ENCODE peak calls at places on chromosome 20, in four cellular contexts. One of them, this sample, is unnamed.

GRCh38 chr20:1301031-1301529 is 27.9 kb downstream of the SDCBP2 start:
- DNase-seq in A549: no peak
- DNase-seq in HepG2: no peak
- DNase-seq in K562: peak; percentile 47
- DNase-seq in this sample: no peak

GRCh38 chr20:58829531-58829941 is 21.2 kb downstream of the GNAS-AS1 start:
- DNase-seq in K562: no peak
- DNase-seq in A549: no peak
- DNase-seq in HepG2: no peak
- DNase-seq in this sample: no peak

GRCh38 chr20:47720636-47721427 is 64.4 kb downstream of the SULF2 start:
- DNase-seq in HepG2: no peak
- DNase-seq in A549: no peak
- DNase-seq in K562: no peak
- DNase-seq in this sample: no peak

GRCh38 chr20:47821481-47822100 is 36.3 kb upstream of the SULF2 start:
- DNase-seq in A549: peak; percentile 31
- DNase-seq in HepG2: no peak
- DNase-seq in K562: no peak
- DNase-seq in this sample: no peak

GRCh38 chr20:35616465-35617396 is 1.1 kb downstream of the SPAG4 start:
- DNase-seq in HepG2: peak; percentile 100
- DNase-seq in A549: peak; percentile 87
- DNase-seq in K562: peak; percentile 88
- DNase-seq in this sample: peak; percentile 87

GRCh38 chr20:50645253-50646068 is 45.9 kb downstream of the RIPOR3 start:
- DNase-seq in A549: peak; percentile 99
- DNase-seq in HepG2: peak; percentile 100
- DNase-seq in K562: no peak
- DNase-seq in this sample: peak; percentile 77

GRCh38 chr20:47929368-47930115 is 144.3 kb upstream of the SULF2 start:
- DNase-seq in HepG2: no peak
- DNase-seq in K562: no peak
- DNase-seq in A549: peak; percentile 36
- DNase-seq in this sample: no peak

GRCh38 chr20:38230253-38230551 is 30.3 kb downstream of the KIAA1755 start:
- DNase-seq in HepG2: no peak
- DNase-seq in A549: no peak
- DNase-seq in K562: no peak
- DNase-seq in this sample: no peak

GRCh38 chr20:48845721-48846306 is 18.0 kb upstream of the PREX1 start:
- DNase-seq in K562: no peak
- DNase-seq in A549: no peak
- DNase-seq in HepG2: no peak
- DNase-seq in this sample: no peak

GRCh38 chr20:61371501-61372150 is 119.6 kb downstream of the CDH4 start:
- DNase-seq in HepG2: no peak
- DNase-seq in A549: no peak
- DNase-seq in K562: no peak
- DNase-seq in this sample: no peak

GRCh38 chr20:38114353-38114791 is 50.7 kb downstream of the TGM2 start:
- DNase-seq in HepG2: no peak
- DNase-seq in K562: no peak
- DNase-seq in A549: no peak
- DNase-seq in this sample: no peak

GRCh38 chr20:47748851-47749250 is 36.4 kb downstream of the SULF2 start:
- DNase-seq in K562: no peak
- DNase-seq in HepG2: no peak
- DNase-seq in A549: no peak
- DNase-seq in this sample: no peak

GRCh38 chr20:5806457-5807263 is 56.5 kb downstream of the SHLD1 start:
- DNase-seq in A549: no peak
- DNase-seq in HepG2: peak; percentile 38
- DNase-seq in K562: no peak
- DNase-seq in this sample: no peak

GRCh38 chr20:50409495-50409894 is 100.7 kb upstream of the PTPN1 start:
- DNase-seq in HepG2: no peak
- DNase-seq in K562: no peak
- DNase-seq in A549: no peak
- DNase-seq in this sample: no peak

GRCh38 chr20:24488800-24489175 is 19.4 kb downstream of the SYNDIG1 start:
- DNase-seq in HepG2: no peak
- DNase-seq in K562: no peak
- DNase-seq in A549: no peak
- DNase-seq in this sample: no peak

GRCh38 chr20:63963784-63964301 is 5.9 kb downstream of the ZNF512B start:
- DNase-seq in A549: no peak
- DNase-seq in HepG2: no peak
- DNase-seq in K562: no peak
- DNase-seq in this sample: no peak

GRCh38 chr20:57772349-57772964 is 62.6 kb upstream of the PMEPA1 start:
- DNase-seq in HepG2: no peak
- DNase-seq in K562: no peak
- DNase-seq in A549: peak; percentile 94
- DNase-seq in this sample: peak; percentile 27

GRCh38 chr20:64114356-64114971 is 7.1 kb upstream of the NPBWR2 start:
- DNase-seq in HepG2: no peak
- DNase-seq in A549: no peak
- DNase-seq in K562: no peak
- DNase-seq in this sample: no peak

GRCh38 chr20:38113401-38114325 is 51.4 kb downstream of the TGM2 start:
- DNase-seq in A549: no peak
- DNase-seq in HepG2: peak; percentile 78
- DNase-seq in K562: peak; percentile 80
- DNase-seq in this sample: peak; percentile 81

GRCh38 chr20:13800728-13801134 is 15.9 kb downstream of the NDUFAF5 start:
- DNase-seq in A549: no peak
- DNase-seq in K562: no peak
- DNase-seq in HepG2: peak; percentile 89
- DNase-seq in this sample: no peak

GRCh38 chr20:51934301-51935002 is 132.1 kb upstream of the SALL4 start:
- DNase-seq in A549: no peak
- DNase-seq in HepG2: no peak
- DNase-seq in K562: no peak
- DNase-seq in this sample: no peak

GRCh38 chr20:7792131-7792869 is 148.0 kb downstream of the HAO1 start:
- DNase-seq in A549: no peak
- DNase-seq in K562: no peak
- DNase-seq in HepG2: no peak
- DNase-seq in this sample: no peak

GRCh38 chr20:62875419-62876355 is 14.1 kb upstream of the TCFL5 start:
- DNase-seq in HepG2: peak; percentile 92
- DNase-seq in K562: peak; percentile 75
- DNase-seq in A549: peak; percentile 94
- DNase-seq in this sample: peak; percentile 83

GRCh38 chr20:62873280-62873679 is 11.7 kb upstream of the TCFL5 start:
- DNase-seq in K562: no peak
- DNase-seq in HepG2: no peak
- DNase-seq in A549: no peak
- DNase-seq in this sample: no peak

GRCh38 chr20:62872863-62873261 is 11.2 kb upstream of the TCFL5 start:
- DNase-seq in A549: no peak
- DNase-seq in HepG2: no peak
- DNase-seq in K562: no peak
- DNase-seq in this sample: no peak

GRCh38 chr20:62876441-62876825 is 14.8 kb upstream of the TCFL5 start:
- DNase-seq in K562: no peak
- DNase-seq in HepG2: no peak
- DNase-seq in A549: no peak
- DNase-seq in this sample: no peak

DNA sequence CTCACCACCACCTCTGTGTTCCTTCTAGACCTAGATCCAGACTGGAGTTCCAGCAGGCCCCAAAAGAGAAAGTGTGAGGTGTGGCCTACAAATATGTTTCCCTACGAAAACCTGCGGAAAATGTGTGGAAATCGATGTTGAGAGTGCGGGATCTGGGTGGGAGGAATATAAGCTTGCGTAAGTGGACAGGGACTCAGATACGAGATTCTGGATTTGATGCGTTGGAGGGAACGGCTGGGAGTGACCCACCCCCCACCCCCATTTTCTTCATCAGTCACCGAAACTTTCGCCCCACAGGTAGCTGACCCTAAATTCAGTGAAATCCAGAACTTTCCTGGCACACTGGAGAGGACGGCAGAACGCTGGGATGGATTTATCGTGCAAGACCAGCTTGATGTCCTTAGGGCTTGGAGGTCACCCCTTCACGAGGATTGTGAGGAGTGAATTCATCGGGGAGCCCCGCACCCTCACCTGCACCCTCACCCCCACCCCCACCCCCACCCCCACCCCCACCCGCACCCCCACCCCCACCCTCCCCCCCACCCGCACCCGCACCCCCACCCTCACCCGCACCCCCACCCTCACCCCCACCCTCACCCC is 13.2 kb upstream of the TCFL5 start:
- DNase-seq in HepG2: peak; percentile 50
- DNase-seq in K562: no peak
- DNase-seq in A549: no peak
- DNase-seq in this sample: no peak
- TF ChIP-seq HMGXB4 in HepG2: no peak
- TF ChIP-seq HMGXB4 in K562: no peak
- TF ChIP-seq HMGXB4 in A549: no peak
- TF ChIP-seq HMGXB4 in this sample: no peak

DNA sequence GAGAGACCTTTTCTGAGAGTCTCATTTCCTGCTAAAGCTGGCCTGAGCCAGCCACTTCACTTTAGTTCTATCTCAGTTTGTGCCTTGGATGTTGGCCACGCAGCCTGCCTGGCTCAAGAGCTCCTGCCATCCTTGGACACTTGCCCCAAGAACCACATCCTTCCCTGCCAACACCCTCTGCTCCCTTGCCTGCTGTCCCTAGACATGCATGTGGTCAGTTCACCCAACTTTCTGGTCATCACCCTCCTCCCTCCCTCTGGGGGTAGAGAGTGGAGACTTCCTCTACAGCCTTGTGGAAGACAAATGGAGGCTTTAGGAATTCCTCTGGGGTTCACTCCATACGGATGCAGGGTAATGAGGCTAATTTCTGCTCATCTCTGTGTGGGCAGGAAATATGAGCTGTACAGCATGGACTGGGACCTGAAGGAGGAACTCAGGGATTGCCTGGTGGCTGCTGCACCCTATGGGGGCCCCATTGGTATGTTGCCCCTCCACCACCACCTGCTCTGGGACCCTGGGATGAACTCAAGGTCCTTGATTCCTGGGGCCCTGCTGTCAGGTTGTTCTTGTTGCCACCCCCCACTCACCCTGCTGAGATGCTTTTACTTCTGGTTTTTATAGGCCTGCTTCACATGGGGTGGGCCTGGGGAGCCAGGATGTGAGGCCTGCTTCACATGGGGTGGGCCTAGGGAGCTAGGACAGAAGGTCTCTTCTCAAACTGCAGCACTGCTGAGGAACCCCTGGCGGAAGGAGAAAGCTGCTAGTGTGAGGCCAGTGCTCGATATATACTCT is 13.8 kb upstream of the PTPRA start:
- DNase-seq in A549: no peak
- DNase-seq in K562: no peak
- DNase-seq in HepG2: no peak
- DNase-seq in this sample: no peak
- TF ChIP-seq HMGXB4 in A549: no peak
- TF ChIP-seq HMGXB4 in K562: no peak
- TF ChIP-seq HMGXB4 in HepG2: no peak
- TF ChIP-seq HMGXB4 in this sample: no peak

DNA sequence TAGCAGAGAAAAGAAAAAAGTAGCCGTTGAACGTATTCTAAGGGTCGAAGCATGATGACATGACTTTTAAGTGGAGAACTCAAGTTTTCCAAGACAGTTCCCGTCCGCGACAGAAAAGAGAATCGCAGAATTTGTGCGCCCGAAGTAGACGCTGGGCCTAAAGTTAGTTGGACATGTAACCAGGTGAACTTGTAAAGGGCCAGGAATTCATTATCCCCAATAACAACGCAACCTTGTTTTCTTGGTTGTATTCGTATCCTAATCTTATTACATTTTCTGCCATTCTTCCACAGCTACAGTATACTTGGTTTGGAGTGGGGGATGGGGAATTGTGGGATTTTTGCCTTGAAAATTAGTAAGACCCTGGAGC is 925 bp downstream of the ITCH start:
- DNase-seq in HepG2: no peak
- DNase-seq in A549: no peak
- DNase-seq in K562: no peak
- DNase-seq in this sample: no peak
- TF ChIP-seq HMGXB4 in HepG2: no peak
- TF ChIP-seq HMGXB4 in A549: no peak
- TF ChIP-seq HMGXB4 in K562: no peak
- TF ChIP-seq HMGXB4 in this sample: no peak

DNA sequence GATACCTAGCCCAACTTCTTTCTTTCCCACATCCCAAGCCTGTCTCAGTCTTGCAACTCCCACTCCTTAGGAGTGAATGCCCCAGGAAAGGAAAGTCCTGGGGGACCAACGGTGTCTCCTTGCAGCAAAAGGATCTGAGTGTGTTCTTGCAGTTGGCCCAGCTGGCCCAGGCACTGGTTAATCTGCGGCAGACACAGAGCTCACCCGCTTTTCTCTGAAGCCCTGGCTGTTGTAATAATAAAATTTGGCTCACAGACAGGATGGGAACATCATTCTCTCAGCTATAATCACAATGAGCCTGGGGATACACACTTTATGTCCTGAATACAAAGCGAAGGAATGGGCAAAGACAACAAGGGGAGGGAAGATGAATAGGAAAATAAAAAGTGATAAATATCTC is 287.0 kb upstream of the PRND start:
- DNase-seq in A549: no peak
- DNase-seq in K562: no peak
- DNase-seq in HepG2: no peak
- DNase-seq in this sample: no peak
- TF ChIP-seq HMGXB4 in A549: no peak
- TF ChIP-seq HMGXB4 in K562: no peak
- TF ChIP-seq HMGXB4 in HepG2: no peak
- TF ChIP-seq HMGXB4 in this sample: no peak

This sample was measured in WTC11.